ENCODE peak calls at places on chromosomes 7 and 10, in five cellular contexts. G is lower lobe of right lung; T is CD8-positive, alpha-beta T cell; L is HL-60; P is heart left ventricle. X is an unnamed sample.
A peak's percentile ranks its signal among the peaks of the same experiment; 100 is the strongest.

GRCh38 chr7:55177589-55178261 is 158.9 kb downstream of the EGFR start:
- DNase-seq in G (no peak), L (no peak), T (no peak), P (peak; percentile 60), X (no peak)

GRCh38 chr7:4862156-4862555 is 326 bp upstream of the PAPOLB start:
- DNase-seq in P (no peak), G (no peak), T (no peak), L (no peak), X (no peak)

GRCh38 chr7:16926861-16927260 is 45.1 kb upstream of the AGR3 start:
- DNase-seq in G (no peak), P (no peak), T (no peak), L (no peak), X (no peak)

GRCh38 chr7:31729195-31729804 is 42.3 kb downstream of the PPP1R17 start:
- DNase-seq in T (no peak), L (no peak), G (no peak), P (no peak), X (no peak)

GRCh38 chr7:101560856-101561255 is 68.2 kb downstream of the MYL10 start:
- DNase-seq in G (no peak), L (no peak), T (no peak), P (no peak), X (no peak)

GRCh38 chr7:107113866-107114265 is 54.9 kb upstream of the HBP1 start:
- DNase-seq in G (no peak), T (no peak), P (no peak), L (no peak), X (no peak)

GRCh38 chr7:139568813-139569490 is 45.5 kb downstream of the CLEC2L start:
- DNase-seq in T (no peak), P (no peak), L (no peak), G (no peak), X (no peak)

GRCh38 chr7:84178013-84178412 is 16.6 kb downstream of the SEMA3A start:
- DNase-seq in L (no peak), G (no peak), T (no peak), P (no peak), X (no peak)

GRCh38 chr10:132614431-132615341 is 77.1 kb downstream of the INPP5A start:
- DNase-seq in P (no peak), L (no peak), G (no peak), T (no peak), X (no peak)

GRCh38 chr10:3775671-3776551 is 9.1 kb downstream of the KLF6 start:
- DNase-seq in T (no peak), P (no peak), L (peak; percentile 56), G (no peak), X (no peak)

GRCh38 chr10:91610919-91611318 is 22.0 kb downstream of the PPP1R3C start:
- DNase-seq in G (no peak), T (no peak), P (no peak), L (no peak), X (no peak)

GRCh38 chr10:130053561-130053960 is 57.1 kb downstream of the C10orf143 start:
- DNase-seq in T (no peak), P (no peak), G (no peak), L (no peak), X (no peak)

GRCh38 chr10:43981232-43981631 is 332.6 kb upstream of the ZNF32 start:
- DNase-seq in G (no peak), L (no peak), T (no peak), P (no peak), X (no peak)

GRCh38 chr7:81284576-81284975 is 365.7 kb upstream of the SEMA3C start:
- DNase-seq in L (no peak), T (no peak), G (no peak), P (no peak), X (no peak)

GRCh38 chr10:11489591-11489990 is 121.9 kb downstream of the USP6NL start:
- DNase-seq in L (no peak), P (no peak), G (no peak), T (no peak), X (no peak)

GRCh38 chr7:20218261-20218660 is 1.1 kb upstream of the MACC1 start:
- DNase-seq in L (no peak), G (no peak), P (no peak), T (no peak), X (no peak)

GRCh38 chr10:129892571-129893045 is 71.5 kb downstream of the EBF3 start:
- DNase-seq in G (no peak), P (no peak), T (no peak), L (no peak), X (no peak)

GRCh38 chr7:21543528-21544302 is 876 bp downstream of the DNAH11 start:
- DNase-seq in T (no peak), L (no peak), P (no peak), G (no peak), X (no peak)

GRCh38 chr10:111525696-111526095 is 448.9 kb downstream of the ADRA2A start:
- DNase-seq in L (no peak), T (no peak), G (no peak), P (no peak), X (no peak)

GRCh38 chr10:34495938-34496337 is 319.2 kb downstream of the PARD3 start:
- DNase-seq in G (no peak), P (no peak), T (no peak), L (peak; percentile 3), X (no peak)

GRCh38 chr7:48899932-48900331 is 24.4 kb upstream of the CDC14C start:
- DNase-seq in P (no peak), L (no peak), G (no peak), T (no peak), X (no peak)

GRCh38 chr7:27154901-27155815 is 1.3 kb downstream of the HOXA7 start:
- DNase-seq in L (no peak), P (peak; percentile 10), T (no peak), G (no peak), X (no peak)

GRCh38 chr10:35487336-35488034 is 117.7 kb upstream of the GJD4 start:
- DNase-seq in G (no peak), P (no peak), T (no peak), L (peak; percentile 21), X (no peak)

GRCh38 chr7:35185908-35186731 is 67.8 kb downstream of the TBX20 start:
- DNase-seq in L (peak; percentile 0), G (no peak), T (no peak), P (peak; percentile 72), X (no peak)

GRCh38 chr10:130553846-130554245 is 417.7 kb downstream of the GLRX3 start:
- DNase-seq in P (no peak), L (no peak), T (no peak), G (no peak), X (no peak)

GRCh38 chr10:113739577-113739976 is 11.9 kb upstream of the PLEKHS1 start:
- DNase-seq in T (no peak), G (no peak), P (no peak), L (no peak), X (no peak)
- H3K27ac ChIP-seq in T (no peak overlapping the region), G (no peak overlapping the region), P (no peak overlapping the region), L (no peak overlapping the region), X (no peak overlapping the region)

DNA sequence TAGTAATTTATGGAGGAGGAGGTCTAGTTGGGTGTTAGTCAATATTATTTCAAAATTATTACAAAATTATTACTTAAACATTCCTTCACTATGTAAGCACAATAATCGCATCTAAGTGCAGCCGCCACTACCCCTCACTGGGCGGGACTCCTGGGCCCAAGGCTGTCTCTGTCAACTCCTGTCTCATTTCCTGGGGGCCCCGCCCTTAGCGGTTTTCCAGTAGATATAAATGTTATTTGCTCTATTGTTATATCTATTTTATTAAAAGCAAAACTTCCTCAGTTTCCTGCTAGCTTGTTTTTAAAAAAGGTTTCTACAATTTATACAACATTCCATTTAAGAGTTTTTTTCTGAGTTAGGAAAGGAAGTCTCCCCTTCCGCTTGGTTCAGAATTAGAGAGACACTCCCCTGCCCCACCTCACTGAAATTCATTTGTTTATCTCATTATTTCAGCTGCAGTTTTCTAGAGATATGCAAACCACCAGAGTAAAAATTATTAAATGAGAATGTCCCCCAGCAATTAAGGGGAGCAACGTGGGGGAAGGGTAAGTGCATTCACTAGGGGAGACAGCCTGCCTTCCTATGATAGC is 82.7 kb downstream of the RAMP3 start:
- DNase-seq in P (peak; percentile 74), T (no peak), G (no peak), L (no peak), X (no peak)
- H3K27me3 ChIP-seq in P (no peaks in the 10 kb centered on the region), T (no peaks in the 10 kb centered on the region), G (no peaks in the 10 kb centered on the region), L (peaks cover 14% of the 10 kb centered on the region), X (peaks cover 13% of the 10 kb centered on the region)

DNA sequence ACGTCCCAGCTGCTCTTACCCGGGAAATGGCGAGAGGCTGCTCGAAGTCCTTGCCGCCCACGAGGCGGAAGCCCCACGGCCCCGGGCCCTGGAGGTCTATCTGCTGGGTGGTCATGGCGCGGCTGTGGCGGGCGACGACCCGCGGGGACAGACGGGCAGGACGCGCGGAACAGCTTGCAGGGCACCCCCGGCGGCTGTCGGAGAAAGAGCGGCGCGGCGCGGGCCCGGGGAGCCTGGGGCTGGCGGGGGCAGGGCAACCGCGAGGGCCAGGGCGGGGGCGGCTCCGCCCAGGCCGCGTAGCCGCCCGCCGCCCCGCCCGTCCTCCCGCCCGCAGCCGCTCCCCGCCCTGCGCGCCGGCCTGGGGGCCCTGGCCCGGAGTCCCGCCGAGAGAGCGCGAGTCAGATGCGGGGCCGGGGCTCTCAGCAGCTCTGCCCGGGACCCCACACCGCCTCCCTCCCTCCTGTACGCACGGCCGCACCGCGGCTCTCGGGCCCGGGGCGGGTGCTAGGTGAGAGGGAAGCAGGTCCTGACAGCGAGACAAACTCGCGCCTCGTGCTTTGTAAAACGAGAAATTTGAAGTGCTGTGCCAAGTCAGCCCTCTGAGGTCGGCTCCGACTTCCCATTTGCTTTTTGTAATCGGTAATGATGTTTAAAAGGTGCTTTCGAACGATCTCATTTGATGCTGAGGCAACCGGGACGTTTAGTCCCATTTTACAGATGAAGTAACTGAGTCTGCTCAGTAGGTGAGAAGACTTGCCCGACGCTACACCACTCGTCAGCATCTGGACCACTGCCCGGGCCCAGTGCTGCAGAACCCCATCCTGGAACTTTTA is at the start of gene PDLIM1:
- DNase-seq in T (peak; percentile 29), L (no peak), P (peak; percentile 82), G (peak; percentile 89), X (peak; percentile 10)
- TF ChIP-seq CTCF in T (no peak), L (no peak), P (no peak), G (peak; percentile 37), X (no peak)

GRCh38 chr10:1054684-1055083 is 1.5 kb upstream of the WDR37 start:
- DNase-seq in L (no peak), P (no peak), G (no peak), T (no peak), X (no peak)

GRCh38 chr10:1057106-1057657 is 997 bp downstream of the WDR37 start:
- DNase-seq in L (no peak), G (no peak), P (no peak), T (no peak), X (no peak)

GRCh38 chr10:1059902-1060301 is 3.7 kb downstream of the WDR37 start:
- DNase-seq in L (no peak), P (no peak), G (no peak), T (no peak), X (no peak)

GRCh38 chr10:1056326-1057105 is at the start of gene WDR37:
- DNase-seq in G (peak; percentile 88), T (peak; percentile 87), P (peak; percentile 89), L (peak; percentile 52), X (peak; percentile 80)

DNA sequence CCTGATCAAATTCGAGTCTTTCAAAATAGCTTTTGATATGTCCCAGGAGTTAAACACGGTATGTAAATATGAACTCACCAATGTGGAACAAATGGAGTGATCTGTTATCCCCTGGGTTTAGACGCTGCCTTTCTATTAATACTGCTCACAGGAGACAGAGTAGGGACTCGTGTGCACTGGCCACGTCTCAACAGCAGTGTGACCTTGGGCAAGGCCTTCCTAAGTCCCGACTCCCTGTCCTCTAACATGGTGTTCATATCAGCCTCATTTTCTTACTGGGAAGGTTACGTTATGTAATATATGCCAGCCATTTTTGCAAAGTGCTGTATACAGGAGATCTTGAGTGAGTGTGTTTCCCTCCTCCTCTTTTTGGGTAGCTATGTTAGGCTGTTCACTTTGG is 1.8 kb downstream of the WDR37 start:
- DNase-seq in T (no peak), L (no peak), P (peak; percentile 61), G (no peak), X (no peak)
- H3K27ac ChIP-seq in T (no peak overlapping the region), L (peak overlapping the region; percentile 94), P (peak overlapping the region; percentile 99), G (no peak overlapping the region), X (no peak overlapping the region)